ENCODE peak calls at places on chromosomes 13 and 19, in seven cellular contexts. U, G, J, F, K, T and D are unnamed samples.

GRCh38 chr13:73708393-73708985 is 425.7 kb downstream of the KLF12 start:
- DNase-seq in U (peak; percentile 28), G (peak; percentile 45), J (peak; percentile 59), F (peak; percentile 44), K (peak; percentile 33), T (peak; percentile 59), D (peak; percentile 17)

GRCh38 chr13:60158321-60158801 is 5.4 kb downstream of the DIAPH3 start:
- DNase-seq in U (no peak), G (no peak), J (no peak), F (no peak), K (no peak), T (no peak), D (no peak)

GRCh38 chr13:93959796-93960533 is 519.5 kb downstream of the DCT start:
- DNase-seq in U (no peak), G (no peak), J (no peak), F (no peak), K (no peak), T (no peak), D (no peak)

GRCh38 chr19:58150328-58150921 is at the start of gene ZNF329:
- DNase-seq in U (peak; percentile 89), G (peak; percentile 85), J (peak; percentile 66), F (peak; percentile 77), K (peak; percentile 71), T (peak; percentile 87), D (peak; percentile 69)

GRCh38 chr13:28173793-28174192 is 35.4 kb downstream of the PAN3 start:
- DNase-seq in U (no peak), G (no peak), J (no peak), F (no peak), K (no peak), T (no peak), D (no peak)

GRCh38 chr13:73827434-73827833 is 306.8 kb downstream of the KLF12 start:
- DNase-seq in U (no peak), G (no peak), J (no peak), F (no peak), K (no peak), T (no peak), D (no peak)

GRCh38 chr13:99104396-99104795 is 96.3 kb upstream of the UBAC2 start:
- DNase-seq in U (no peak), G (no peak), J (no peak), F (no peak), K (no peak), T (no peak), D (no peak)

GRCh38 chr19:44822670-44823372 is 13.9 kb downstream of the BCAM start:
- DNase-seq in U (no peak), G (no peak), J (no peak), F (no peak), K (no peak), T (no peak), D (no peak)

GRCh38 chr19:40178756-40179155 is 12.5 kb upstream of the MAP3K10 start:
- DNase-seq in U (no peak), G (no peak), J (no peak), F (no peak), K (no peak), T (no peak), D (no peak)

GRCh38 chr19:41700381-41701195 is 7.8 kb upstream of the CEACAM5 start:
- DNase-seq in U (no peak), G (peak; percentile 16), J (no peak), F (no peak), K (no peak), T (peak; percentile 6), D (no peak)

GRCh38 chr19:33273881-33274662 is 28.3 kb downstream of the CEBPA start:
- DNase-seq in U (no peak), G (peak; percentile 73), J (peak; percentile 56), F (peak; percentile 85), K (no peak), T (peak; percentile 79), D (no peak)

GRCh38 chr13:98476106-98476505 is 100.8 kb downstream of the STK24 start:
- DNase-seq in U (no peak), G (no peak), J (no peak), F (no peak), K (no peak), T (no peak), D (no peak)

GRCh38 chr13:20102776-20103175 is 58.1 kb downstream of the GJA3 start:
- DNase-seq in U (no peak), G (no peak), J (no peak), F (no peak), K (no peak), T (no peak), D (no peak)

GRCh38 chr13:113117956-113118327 is 4.7 kb upstream of the F10 start:
- DNase-seq in U (no peak), G (peak; percentile 10), J (no peak), F (peak; percentile 4), K (no peak), T (no peak), D (no peak)

GRCh38 chr19:4866595-4867424 is 657 bp downstream of the PLIN3 start:
- DNase-seq in U (peak; percentile 73), G (peak; percentile 68), J (peak; percentile 34), F (peak; percentile 73), K (peak; percentile 35), T (peak; percentile 68), D (peak; percentile 48)
- TF ChIP-seq POLR2A in U (no peak), G (no peak), J (no peak), F (no peak), K (no peak), T (no peak), D (no peak)

GRCh38 chr13:110392510-110393233 is 85.6 kb downstream of the COL4A2 start:
- DNase-seq in U (no peak), G (no peak), J (no peak), F (no peak), K (no peak), T (no peak), D (no peak)

GRCh38 chr13:110390572-110390971 is 83.5 kb downstream of the COL4A2 start:
- DNase-seq in U (no peak), G (no peak), J (no peak), F (no peak), K (no peak), T (no peak), D (no peak)

GRCh38 chr13:110387451-110388140 is 80.5 kb downstream of the COL4A2 start:
- DNase-seq in U (peak; percentile 81), G (no peak), J (no peak), F (no peak), K (no peak), T (peak; percentile 36), D (no peak)

GRCh38 chr13:110391273-110391672 is 84.2 kb downstream of the COL4A2 start:
- DNase-seq in U (no peak), G (no peak), J (no peak), F (no peak), K (no peak), T (no peak), D (no peak)

GRCh38 chr13:110388141-110388943 is 81.3 kb downstream of the COL4A2 start:
- DNase-seq in U (no peak), G (no peak), J (no peak), F (peak; percentile 49), K (no peak), T (peak; percentile 52), D (no peak)
- TF ChIP-seq EP300 in U (no peak), G (peak; percentile 56), J (no peak), F (no peak), K (no peak), T (peak; percentile 4), D (no peak)

GRCh38 chr19:6248341-6248740 is 31.4 kb downstream of the MLLT1 start:
- DNase-seq in U (no peak), G (no peak), J (no peak), F (no peak), K (no peak), T (no peak), D (no peak)

GRCh38 chr19:6247007-6247288 is 32.8 kb downstream of the MLLT1 start:
- DNase-seq in U (no peak), G (no peak), J (no peak), F (no peak), K (no peak), T (no peak), D (no peak)

GRCh38 chr19:6248856-6249255 is 30.9 kb downstream of the MLLT1 start:
- DNase-seq in U (no peak), G (no peak), J (no peak), F (no peak), K (no peak), T (no peak), D (no peak)

GRCh38 chr19:6249296-6249695 is 30.5 kb downstream of the MLLT1 start:
- DNase-seq in U (no peak), G (no peak), J (no peak), F (no peak), K (no peak), T (no peak), D (no peak)

DNA sequence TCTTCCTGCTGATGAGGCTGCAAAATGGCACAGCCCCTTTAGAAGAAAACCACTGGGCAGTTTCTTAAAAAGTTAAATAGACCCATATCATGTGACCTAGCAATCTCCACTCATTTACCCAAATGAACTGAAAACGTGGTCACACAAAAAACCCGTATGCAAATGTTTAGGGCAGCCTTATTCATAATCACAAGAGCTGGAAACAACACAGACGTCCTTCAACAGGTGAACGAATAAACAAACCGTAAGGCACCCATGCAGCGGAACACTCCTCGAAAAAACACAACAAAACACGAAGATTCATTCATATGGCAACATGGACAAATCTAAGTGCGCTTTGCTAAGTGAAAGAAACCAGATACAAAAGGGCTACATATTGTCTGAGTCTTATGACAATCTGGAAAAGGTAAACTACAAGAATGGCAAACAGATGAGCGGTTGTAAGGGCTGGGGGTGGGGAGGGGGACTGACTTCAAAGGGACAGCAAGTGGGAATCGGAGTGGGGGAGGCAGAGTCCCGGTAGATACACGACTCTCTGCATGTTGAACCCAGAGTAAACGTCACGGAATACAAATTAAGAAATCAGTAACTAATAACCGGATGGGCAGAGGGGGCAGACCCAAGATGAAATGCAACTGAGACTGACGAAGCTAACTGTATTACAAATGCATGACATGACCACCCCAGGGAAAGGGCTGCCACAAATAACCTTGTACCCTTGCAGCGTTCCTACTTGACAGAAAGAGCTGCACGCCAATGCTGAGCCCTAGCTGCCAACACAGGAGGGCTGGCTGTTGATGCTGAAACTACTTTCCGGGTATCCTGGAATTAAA is 33.4 kb downstream of the MLLT1 start:
- DNase-seq in U (no peak), G (no peak), J (peak; percentile 82), F (no peak), K (no peak), T (no peak), D (no peak)
- H3K4me1 ChIP-seq in U (peaks cover 18% of the 10 kb centered on the region), G (peaks cover 20% of the 10 kb centered on the region), J (peaks cover 69% of the 10 kb centered on the region), F (peaks cover 51% of the 10 kb centered on the region), K (no peaks in the 10 kb centered on the region), T (peaks cover 8% of the 10 kb centered on the region), D (no peaks in the 10 kb centered on the region)

GRCh38 chr19:581399-582111 is 8.1 kb upstream of the HCN2 start:
- DNase-seq in U (no peak), G (no peak), J (no peak), F (no peak), K (no peak), T (no peak), D (no peak)

GRCh38 chr19:584240-585001 is 5.3 kb upstream of the HCN2 start:
- DNase-seq in U (peak; percentile 53), G (peak; percentile 56), J (no peak), F (no peak), K (no peak), T (peak; percentile 45), D (no peak)

GRCh38 chr19:583968-584239 is 5.8 kb upstream of the HCN2 start:
- DNase-seq in U (no peak), G (no peak), J (no peak), F (no peak), K (no peak), T (no peak), D (no peak)

GRCh38 chr19:582497-583197 is 7.0 kb upstream of the HCN2 start:
- DNase-seq in U (no peak), G (no peak), J (no peak), F (no peak), K (no peak), T (no peak), D (no peak)

GRCh38 chr19:583198-583967 is 6.3 kb upstream of the HCN2 start:
- DNase-seq in U (no peak), G (no peak), J (no peak), F (no peak), K (no peak), T (no peak), D (no peak)
- TF ChIP-seq POLR2A in U (no peak), G (no peak), J (no peak), F (no peak), K (no peak), T (no peak), D (no peak)